ENCODE peak calls at places on chromosomes 6 and 20, in seven cellular contexts. One of them, this sample, is unnamed.

GRCh38 chr20:61399433-61399832 is 147.4 kb downstream of the CDH4 start:
- DNase-seq in nephron progenitor cell: no peak
- DNase-seq in pons: no peak
- DNase-seq in stimulated activated CD8-positive, alpha-beta memory T cell treated with anti-CD3 and anti-CD28 coated beads, Interleukin-15, amount 100 ng/mL, for 4 hours: no peak
- DNase-seq in IMR-90: no peak
- DNase-seq in Kasumi-1: no peak
- DNase-seq in iPS-NIHi11: no peak
- DNase-seq in this sample: no peak

GRCh38 chr6:139820191-139820590 is 445.7 kb upstream of the CITED2 start:
- DNase-seq in stimulated activated CD8-positive, alpha-beta memory T cell treated with anti-CD3 and anti-CD28 coated beads, Interleukin-15, amount 100 ng/mL, for 4 hours: no peak
- DNase-seq in Kasumi-1: no peak
- DNase-seq in pons: no peak
- DNase-seq in IMR-90: peak
- DNase-seq in nephron progenitor cell: no peak
- DNase-seq in iPS-NIHi11: no peak
- DNase-seq in this sample: no peak

GRCh38 chr20:16391003-16391402 is 182.2 kb downstream of the KIF16B start:
- DNase-seq in Kasumi-1: peak
- DNase-seq in pons: peak
- DNase-seq in nephron progenitor cell: no peak
- DNase-seq in iPS-NIHi11: no peak
- DNase-seq in stimulated activated CD8-positive, alpha-beta memory T cell treated with anti-CD3 and anti-CD28 coated beads, Interleukin-15, amount 100 ng/mL, for 4 hours: no peak
- DNase-seq in IMR-90: no peak
- DNase-seq in this sample: no peak

GRCh38 chr6:118963003-118963402 is 28.0 kb upstream of the MCM9 start:
- DNase-seq in stimulated activated CD8-positive, alpha-beta memory T cell treated with anti-CD3 and anti-CD28 coated beads, Interleukin-15, amount 100 ng/mL, for 4 hours: no peak
- DNase-seq in IMR-90: peak
- DNase-seq in pons: no peak
- DNase-seq in nephron progenitor cell: no peak
- DNase-seq in Kasumi-1: peak
- DNase-seq in iPS-NIHi11: no peak
- DNase-seq in this sample: no peak

GRCh38 chr20:36525620-36526365 is 15.5 kb upstream of the MYL9 start:
- DNase-seq in pons: no peak
- DNase-seq in stimulated activated CD8-positive, alpha-beta memory T cell treated with anti-CD3 and anti-CD28 coated beads, Interleukin-15, amount 100 ng/mL, for 4 hours: no peak
- DNase-seq in nephron progenitor cell: no peak
- DNase-seq in iPS-NIHi11: no peak
- DNase-seq in IMR-90: no peak
- DNase-seq in Kasumi-1: no peak
- DNase-seq in this sample: no peak

GRCh38 chr6:137570307-137570832 is 76.2 kb upstream of the OLIG3 start:
- DNase-seq in pons: no peak
- DNase-seq in Kasumi-1: no peak
- DNase-seq in nephron progenitor cell: no peak
- DNase-seq in stimulated activated CD8-positive, alpha-beta memory T cell treated with anti-CD3 and anti-CD28 coated beads, Interleukin-15, amount 100 ng/mL, for 4 hours: no peak
- DNase-seq in iPS-NIHi11: no peak
- DNase-seq in IMR-90: no peak
- DNase-seq in this sample: no peak

GRCh38 chr6:2450546-2450945 is 205.1 kb upstream of the GMDS start:
- DNase-seq in pons: no peak
- DNase-seq in nephron progenitor cell: no peak
- DNase-seq in Kasumi-1: no peak
- DNase-seq in IMR-90: no peak
- DNase-seq in stimulated activated CD8-positive, alpha-beta memory T cell treated with anti-CD3 and anti-CD28 coated beads, Interleukin-15, amount 100 ng/mL, for 4 hours: no peak
- DNase-seq in iPS-NIHi11: no peak
- DNase-seq in this sample: no peak

GRCh38 chr20:51529758-51530157 is 12.8 kb downstream of the NFATC2 start:
- DNase-seq in Kasumi-1: no peak
- DNase-seq in IMR-90: peak
- DNase-seq in iPS-NIHi11: no peak
- DNase-seq in nephron progenitor cell: no peak
- DNase-seq in stimulated activated CD8-positive, alpha-beta memory T cell treated with anti-CD3 and anti-CD28 coated beads, Interleukin-15, amount 100 ng/mL, for 4 hours: peak
- DNase-seq in pons: no peak
- DNase-seq in this sample: no peak

GRCh38 chr6:903746-904145 is 210.8 kb upstream of the EXOC2 start:
- DNase-seq in stimulated activated CD8-positive, alpha-beta memory T cell treated with anti-CD3 and anti-CD28 coated beads, Interleukin-15, amount 100 ng/mL, for 4 hours: no peak
- DNase-seq in Kasumi-1: no peak
- DNase-seq in IMR-90: peak
- DNase-seq in pons: no peak
- DNase-seq in iPS-NIHi11: no peak
- DNase-seq in nephron progenitor cell: no peak
- DNase-seq in this sample: no peak

GRCh38 chr6:88814909-88815308 is 148.5 kb downstream of the RNGTT start:
- DNase-seq in Kasumi-1: no peak
- DNase-seq in nephron progenitor cell: no peak
- DNase-seq in pons: no peak
- DNase-seq in IMR-90: no peak
- DNase-seq in iPS-NIHi11: peak
- DNase-seq in stimulated activated CD8-positive, alpha-beta memory T cell treated with anti-CD3 and anti-CD28 coated beads, Interleukin-15, amount 100 ng/mL, for 4 hours: no peak
- DNase-seq in this sample: no peak

GRCh38 chr6:10414766-10415592 is at the start of gene TFAP2A:
- DNase-seq in nephron progenitor cell: peak
- DNase-seq in IMR-90: peak
- DNase-seq in Kasumi-1: no peak
- DNase-seq in iPS-NIHi11: no peak
- DNase-seq in pons: no peak
- DNase-seq in stimulated activated CD8-positive, alpha-beta memory T cell treated with anti-CD3 and anti-CD28 coated beads, Interleukin-15, amount 100 ng/mL, for 4 hours: no peak
- DNase-seq in this sample: no peak

GRCh38 chr20:11686900-11687543 is 230.7 kb upstream of the BTBD3 start:
- DNase-seq in stimulated activated CD8-positive, alpha-beta memory T cell treated with anti-CD3 and anti-CD28 coated beads, Interleukin-15, amount 100 ng/mL, for 4 hours: no peak
- DNase-seq in iPS-NIHi11: peak
- DNase-seq in Kasumi-1: no peak
- DNase-seq in IMR-90: peak
- DNase-seq in nephron progenitor cell: peak
- DNase-seq in pons: no peak
- DNase-seq in this sample: peak

GRCh38 chr6:169869301-169869700 is 117.9 kb downstream of the ERMARD start:
- DNase-seq in IMR-90: no peak
- DNase-seq in Kasumi-1: no peak
- DNase-seq in pons: no peak
- DNase-seq in stimulated activated CD8-positive, alpha-beta memory T cell treated with anti-CD3 and anti-CD28 coated beads, Interleukin-15, amount 100 ng/mL, for 4 hours: no peak
- DNase-seq in nephron progenitor cell: no peak
- DNase-seq in iPS-NIHi11: no peak
- DNase-seq in this sample: no peak

GRCh38 chr6:137775720-137776119 is 91.3 kb upstream of the TNFAIP3 start:
- DNase-seq in Kasumi-1: no peak
- DNase-seq in stimulated activated CD8-positive, alpha-beta memory T cell treated with anti-CD3 and anti-CD28 coated beads, Interleukin-15, amount 100 ng/mL, for 4 hours: no peak
- DNase-seq in pons: no peak
- DNase-seq in IMR-90: no peak
- DNase-seq in iPS-NIHi11: no peak
- DNase-seq in nephron progenitor cell: no peak
- DNase-seq in this sample: no peak

GRCh38 chr20:49791165-49791564 is 21.5 kb upstream of the SLC9A8 start:
- DNase-seq in nephron progenitor cell: no peak
- DNase-seq in IMR-90: no peak
- DNase-seq in iPS-NIHi11: no peak
- DNase-seq in stimulated activated CD8-positive, alpha-beta memory T cell treated with anti-CD3 and anti-CD28 coated beads, Interleukin-15, amount 100 ng/mL, for 4 hours: no peak
- DNase-seq in pons: no peak
- DNase-seq in Kasumi-1: no peak
- DNase-seq in this sample: no peak

GRCh38 chr6:64023693-64024092 is 388.1 kb downstream of the PHF3 start:
- DNase-seq in Kasumi-1: no peak
- DNase-seq in nephron progenitor cell: no peak
- DNase-seq in stimulated activated CD8-positive, alpha-beta memory T cell treated with anti-CD3 and anti-CD28 coated beads, Interleukin-15, amount 100 ng/mL, for 4 hours: no peak
- DNase-seq in pons: no peak
- DNase-seq in IMR-90: no peak
- DNase-seq in iPS-NIHi11: no peak
- DNase-seq in this sample: no peak

GRCh38 chr6:135851442-135852271 is at the start of gene PDE7B:
- DNase-seq in pons: peak
- DNase-seq in nephron progenitor cell: peak
- DNase-seq in iPS-NIHi11: peak
- DNase-seq in IMR-90: peak
- DNase-seq in stimulated activated CD8-positive, alpha-beta memory T cell treated with anti-CD3 and anti-CD28 coated beads, Interleukin-15, amount 100 ng/mL, for 4 hours: peak
- DNase-seq in Kasumi-1: peak
- DNase-seq in this sample: peak

GRCh38 chr6:77458421-77458820 is 4.9 kb downstream of the HTR1B start:
- DNase-seq in stimulated activated CD8-positive, alpha-beta memory T cell treated with anti-CD3 and anti-CD28 coated beads, Interleukin-15, amount 100 ng/mL, for 4 hours: no peak
- DNase-seq in Kasumi-1: no peak
- DNase-seq in iPS-NIHi11: no peak
- DNase-seq in pons: no peak
- DNase-seq in IMR-90: no peak
- DNase-seq in nephron progenitor cell: no peak
- DNase-seq in this sample: no peak

GRCh38 chr6:119174879-119175817 is 96.7 kb upstream of the FAM184A start:
- DNase-seq in IMR-90: peak
- DNase-seq in iPS-NIHi11: no peak
- DNase-seq in Kasumi-1: no peak
- DNase-seq in stimulated activated CD8-positive, alpha-beta memory T cell treated with anti-CD3 and anti-CD28 coated beads, Interleukin-15, amount 100 ng/mL, for 4 hours: no peak
- DNase-seq in pons: no peak
- DNase-seq in nephron progenitor cell: no peak
- DNase-seq in this sample: no peak

GRCh38 chr6:88870728-88871330 is 92.6 kb downstream of the RNGTT start:
- DNase-seq in stimulated activated CD8-positive, alpha-beta memory T cell treated with anti-CD3 and anti-CD28 coated beads, Interleukin-15, amount 100 ng/mL, for 4 hours: no peak
- DNase-seq in nephron progenitor cell: peak
- DNase-seq in IMR-90: peak
- DNase-seq in iPS-NIHi11: peak
- DNase-seq in Kasumi-1: peak
- DNase-seq in pons: peak
- DNase-seq in this sample: peak

GRCh38 chr20:49712918-49713778 is 530 bp downstream of the B4GALT5 start:
- DNase-seq in Kasumi-1: peak
- DNase-seq in stimulated activated CD8-positive, alpha-beta memory T cell treated with anti-CD3 and anti-CD28 coated beads, Interleukin-15, amount 100 ng/mL, for 4 hours: no peak
- DNase-seq in iPS-NIHi11: peak
- DNase-seq in nephron progenitor cell: no peak
- DNase-seq in pons: no peak
- DNase-seq in IMR-90: peak
- DNase-seq in this sample: peak

GRCh38 chr6:137661601-137662000 is 167.4 kb upstream of the OLIG3 start:
- DNase-seq in nephron progenitor cell: no peak
- DNase-seq in stimulated activated CD8-positive, alpha-beta memory T cell treated with anti-CD3 and anti-CD28 coated beads, Interleukin-15, amount 100 ng/mL, for 4 hours: peak
- DNase-seq in iPS-NIHi11: peak
- DNase-seq in pons: no peak
- DNase-seq in IMR-90: peak
- DNase-seq in Kasumi-1: peak
- DNase-seq in this sample: peak

GRCh38 chr6:26327450-26328264 is 37.3 kb upstream of the BTN3A2 start:
- DNase-seq in Kasumi-1: peak
- DNase-seq in pons: peak
- DNase-seq in iPS-NIHi11: no peak
- DNase-seq in nephron progenitor cell: peak
- DNase-seq in stimulated activated CD8-positive, alpha-beta memory T cell treated with anti-CD3 and anti-CD28 coated beads, Interleukin-15, amount 100 ng/mL, for 4 hours: peak
- DNase-seq in IMR-90: peak
- DNase-seq in this sample: peak

GRCh38 chr6:38012573-38012972 is 193.0 kb downstream of the ZFAND3 start:
- DNase-seq in stimulated activated CD8-positive, alpha-beta memory T cell treated with anti-CD3 and anti-CD28 coated beads, Interleukin-15, amount 100 ng/mL, for 4 hours: no peak
- DNase-seq in nephron progenitor cell: peak
- DNase-seq in pons: no peak
- DNase-seq in iPS-NIHi11: peak
- DNase-seq in Kasumi-1: peak
- DNase-seq in IMR-90: peak
- DNase-seq in this sample: peak

This sample was measured in endothelial cell.